ENCODE peak calls at places on chromosomes 1 and 21, in four cellular contexts. D, I, H and K are unnamed samples.

GRCh38 chr1:192951961-192952460 is 107.1 kb downstream of the UCHL5 start:
- DNase-seq in I (peak), H (no peak), D (no peak), K (no peak)

GRCh38 chr1:100362821-100363466 is 10.6 kb downstream of the CDC14A start:
- DNase-seq in H (peak), I (no peak), D (no peak), K (no peak)

GRCh38 chr1:17895401-17895800 is 140.3 kb downstream of the ACTL8 start:
- DNase-seq in D (no peak), I (no peak), H (no peak), K (no peak)

GRCh38 chr1:38022810-38023209 is 10.3 kb downstream of the UTP11 start:
- DNase-seq in D (no peak), H (no peak), I (no peak), K (no peak)

GRCh38 chr1:192153276-192153675 is 5.0 kb upstream of the RGS18 start:
- DNase-seq in H (no peak), D (no peak), I (peak), K (no peak)

GRCh38 chr1:94978401-94978800 is 51.5 kb upstream of the CNN3 start:
- DNase-seq in I (no peak), H (no peak), D (no peak), K (no peak)

GRCh38 chr1:173477286-173478098 is at the start of gene PRDX6:
- DNase-seq in I (peak), D (peak), H (no peak), K (peak)

GRCh38 chr1:16155537-16156410 is at the start of gene EPHA2:
- DNase-seq in H (peak), I (peak), D (no peak), K (peak)

GRCh38 chr1:7069888-7070287 is 284.6 kb downstream of the CAMTA1 start:
- DNase-seq in D (no peak), H (peak), I (no peak), K (no peak)

GRCh38 chr1:229128209-229128608 is 142.7 kb upstream of the RAB4A start:
- DNase-seq in D (no peak), H (no peak), I (no peak), K (no peak)

GRCh38 chr1:47871799-47872353 is 125.3 kb downstream of the TRABD2B start:
- DNase-seq in I (no peak), D (no peak), H (no peak), K (no peak)

GRCh38 chr1:11648732-11649158 is 5.5 kb downstream of the FBXO2 start:
- DNase-seq in D (no peak), H (peak), I (no peak), K (peak)

GRCh38 chr1:218686258-218686657 is 341.1 kb downstream of the TGFB2 start:
- DNase-seq in D (no peak), H (no peak), I (peak), K (no peak)

GRCh38 chr1:15411593-15412487 is 2.2 kb downstream of the EFHD2 start:
- DNase-seq in H (no peak), D (peak), I (peak), K (peak)

GRCh38 chr1:212004888-212005287 is 30.5 kb downstream of the INTS7 start:
- DNase-seq in H (no peak), D (no peak), I (no peak), K (no peak)

GRCh38 chr1:212255705-212256307 is 29.4 kb upstream of the PPP2R5A start:
- DNase-seq in D (peak), H (no peak), I (peak), K (no peak)

GRCh38 chr1:3625151-3625907 is 514 bp downstream of the TPRG1L start:
- DNase-seq in I (peak), D (no peak), H (peak), K (peak)

GRCh38 chr1:161307230-161307768 is 2.5 kb downstream of the MPZ start:
- DNase-seq in H (no peak), D (peak), I (peak), K (no peak)

GRCh38 chr1:180899262-180899661 is 13.4 kb upstream of the KIAA1614 start:
- DNase-seq in H (no peak), I (no peak), D (no peak), K (no peak)

GRCh38 chr1:113540328-113540727 is 150.0 kb downstream of the MAGI3 start:
- DNase-seq in H (no peak), I (no peak), D (no peak), K (no peak)

GRCh38 chr1:38835230-38835827 is 24.2 kb downstream of the RRAGC start:
- DNase-seq in I (peak), H (peak), D (peak), K (peak)

GRCh38 chr21:14968029-14968428 is 96.8 kb downstream of the NRIP1 start:
- DNase-seq in D (no peak), H (no peak), I (no peak), K (no peak)

GRCh38 chr21:17869115-17869514 is 50.0 kb upstream of the C21orf91 start:
- DNase-seq in I (no peak), D (no peak), H (no peak), K (no peak)

GRCh38 chr1:151970641-151971040 is 23.0 kb downstream of the S100A10 start:
- DNase-seq in D (no peak), H (no peak), I (no peak), K (peak)

GRCh38 chr1:194294006-194294405 is 1107.6 kb upstream of the B3GALT2 start:
- DNase-seq in H (no peak), D (no peak), I (no peak), K (no peak)

GRCh38 chr1:185627136-185627535 is 107.1 kb upstream of the HMCN1 start:
- DNase-seq in D (no peak), H (no peak), I (peak), K (no peak)

DNA sequence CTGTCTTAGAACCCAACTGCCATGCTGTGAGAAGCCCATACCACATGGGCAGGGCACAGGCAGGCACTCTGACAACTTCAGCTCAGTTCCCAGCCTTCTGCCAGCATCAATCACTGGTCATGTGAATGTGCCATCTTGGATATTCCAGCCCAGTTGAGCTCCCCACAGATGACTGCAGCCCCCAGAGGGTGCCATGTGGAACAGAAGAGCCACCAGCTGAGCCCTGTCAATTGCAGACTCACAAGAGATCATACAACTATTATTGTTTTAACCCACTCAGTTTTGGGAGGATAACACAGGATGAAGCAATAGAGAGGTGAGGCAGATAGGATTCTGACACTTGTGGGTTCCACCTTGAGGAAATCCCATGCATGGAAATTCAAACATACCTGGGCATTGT is 78.4 kb upstream of the ZBTB40 start:
- DNase-seq in D (no peak), I (no peak), H (no peak), K (no peak)
- H3K9ac ChIP-seq in D (no peak), I (no peak), H (no peak), K (no peak)

GRCh38 chr1:9438431-9439073 is 100.7 kb upstream of the SLC25A33 start:
- DNase-seq in D (no peak), I (peak), H (no peak), K (no peak)

GRCh38 chr1:9439074-9439761 is 100.0 kb upstream of the SLC25A33 start:
- DNase-seq in I (no peak), D (no peak), H (no peak), K (peak)

GRCh38 chr1:9436258-9436657 is 103.0 kb upstream of the SLC25A33 start:
- DNase-seq in D (no peak), I (no peak), H (no peak), K (no peak)

GRCh38 chr1:9435854-9436253 is 103.4 kb upstream of the SLC25A33 start:
- DNase-seq in D (no peak), H (no peak), I (no peak), K (peak)

GRCh38 chr1:9437931-9438330 is 101.3 kb upstream of the SLC25A33 start:
- DNase-seq in H (no peak), I (peak), D (no peak), K (peak)
- H3K4me3 ChIP-seq in H (no peak), I (no peak), D (no peak), K (no peak)

GRCh38 chr21:45477176-45478114 is 64.8 kb downstream of the SLC19A1 start:
- DNase-seq in H (no peak), D (no peak), I (no peak), K (no peak)
- H3K9ac ChIP-seq in H (no peak), D (peak), I (no peak), K (no peak)

DNA sequence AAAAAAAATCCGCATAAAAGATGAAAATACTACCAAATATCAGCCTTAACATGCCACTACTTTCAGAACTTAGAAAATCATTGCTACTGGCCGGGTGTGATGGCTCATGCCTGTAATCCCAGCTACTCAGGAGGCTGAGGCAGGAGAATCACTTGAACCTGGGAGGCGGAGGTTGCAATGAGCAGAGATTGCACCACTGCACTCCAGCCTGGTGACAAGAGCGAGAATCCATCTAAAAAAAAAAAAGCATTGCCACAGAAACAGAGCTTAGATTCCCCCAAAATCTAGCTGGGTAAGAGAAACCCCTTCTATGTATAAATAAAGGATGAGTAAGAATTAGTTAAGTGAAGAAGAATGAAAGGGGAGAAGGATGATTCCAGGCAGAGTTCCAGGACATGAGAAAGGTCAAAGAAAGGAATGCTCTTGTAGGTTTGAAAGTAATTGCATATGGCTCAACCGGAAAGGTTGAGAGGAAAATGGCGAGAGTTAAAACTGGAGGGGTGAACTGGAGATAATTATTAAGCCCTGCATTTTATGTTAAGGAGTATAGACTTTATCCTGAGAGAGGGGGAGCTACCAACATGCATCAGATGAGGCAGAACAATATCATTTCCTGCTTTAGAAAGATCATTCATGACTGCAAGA is 19.7 kb upstream of the NRDC start:
- DNase-seq in I (peak), H (no peak), D (no peak), K (no peak)
- H3K4me3 ChIP-seq in I (no peak), H (no peak), D (no peak), K (no peak)

GRCh38 chr21:26127073-26127814 is 43.3 kb downstream of the APP start:
- DNase-seq in D (no peak), H (no peak), I (no peak), K (no peak)
- H3K9ac ChIP-seq in D (no peak), H (no peak), I (no peak), K (peak)

DNA sequence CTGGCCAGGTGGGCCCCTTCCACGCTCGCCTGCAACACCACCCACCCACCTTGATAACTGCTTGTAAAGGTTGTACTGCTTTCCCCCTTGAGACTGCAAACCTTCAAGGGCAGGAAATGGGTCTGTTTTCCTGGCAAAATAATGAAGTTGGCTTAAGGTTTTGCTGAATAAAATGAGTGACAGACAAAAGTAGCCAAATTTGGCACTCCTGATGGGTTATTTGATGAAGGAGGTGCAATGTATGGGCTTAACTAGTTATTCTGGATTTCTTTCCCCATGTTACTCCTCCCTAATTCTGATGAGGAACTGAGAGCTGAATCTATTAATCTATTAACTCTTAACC is 14.6 kb upstream of the HLCS start:
- DNase-seq in H (no peak), I (no peak), D (no peak), K (no peak)
- H3K4me3 ChIP-seq in H (peak), I (no peak), D (no peak), K (no peak)

GRCh38 chr1:29824025-29824424 is 587.7 kb downstream of the PTPRU start:
- DNase-seq in I (no peak), H (no peak), D (no peak), K (no peak)
- H3K9ac ChIP-seq in I (no peak), H (no peak), D (no peak), K (no peak)

DNA sequence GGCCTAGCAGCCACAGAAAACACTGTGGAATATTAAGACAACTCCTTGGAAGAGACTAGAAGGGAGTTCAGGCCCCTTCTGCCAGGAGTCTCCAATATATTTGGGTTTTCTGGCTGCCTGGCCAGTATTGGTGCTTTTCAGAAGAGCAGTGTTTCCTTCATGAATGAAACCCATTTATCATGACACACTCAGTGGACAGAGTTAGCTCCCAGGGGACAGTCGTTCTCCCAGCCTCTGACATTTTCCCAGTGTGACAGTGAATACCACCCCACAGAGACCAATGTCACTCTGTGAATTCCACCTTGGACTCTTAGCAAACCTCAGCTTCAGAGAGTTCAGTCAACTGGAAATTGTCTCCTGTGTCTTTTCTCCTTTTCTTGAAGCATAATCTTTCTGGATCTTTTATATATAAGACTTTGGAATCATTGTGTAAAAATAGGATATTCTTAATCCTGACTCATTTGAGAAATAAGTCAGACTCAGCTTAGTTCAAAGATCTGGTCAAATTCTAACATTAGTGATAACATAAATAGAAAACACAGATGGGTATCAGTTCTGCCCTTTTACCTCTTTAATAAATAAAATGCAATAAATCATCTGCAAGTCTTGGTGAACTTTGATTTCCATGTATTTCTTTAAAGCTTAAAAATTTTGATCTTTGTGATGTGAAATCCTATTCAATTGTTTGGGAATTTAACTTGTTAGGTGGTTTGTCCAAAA is 40.4 kb downstream of the GNG12 start:
- DNase-seq in I (no peak), D (no peak), H (no peak), K (no peak)
- H3K4me3 ChIP-seq in I (no peak), D (no peak), H (no peak), K (no peak)

GRCh38 chr21:41929248-41929647 is 24.6 kb downstream of the C2CD2 start:
- DNase-seq in I (no peak), H (no peak), D (peak), K (peak)

GRCh38 chr21:41932191-41932575 is 21.6 kb downstream of the C2CD2 start:
- DNase-seq in H (no peak), I (peak), D (no peak), K (no peak)

GRCh38 chr21:41931041-41931451 is 22.8 kb downstream of the C2CD2 start:
- DNase-seq in H (no peak), I (no peak), D (no peak), K (no peak)

GRCh38 chr21:41933259-41934079 is 20.3 kb downstream of the C2CD2 start:
- DNase-seq in D (no peak), H (no peak), I (peak), K (no peak)

DNA sequence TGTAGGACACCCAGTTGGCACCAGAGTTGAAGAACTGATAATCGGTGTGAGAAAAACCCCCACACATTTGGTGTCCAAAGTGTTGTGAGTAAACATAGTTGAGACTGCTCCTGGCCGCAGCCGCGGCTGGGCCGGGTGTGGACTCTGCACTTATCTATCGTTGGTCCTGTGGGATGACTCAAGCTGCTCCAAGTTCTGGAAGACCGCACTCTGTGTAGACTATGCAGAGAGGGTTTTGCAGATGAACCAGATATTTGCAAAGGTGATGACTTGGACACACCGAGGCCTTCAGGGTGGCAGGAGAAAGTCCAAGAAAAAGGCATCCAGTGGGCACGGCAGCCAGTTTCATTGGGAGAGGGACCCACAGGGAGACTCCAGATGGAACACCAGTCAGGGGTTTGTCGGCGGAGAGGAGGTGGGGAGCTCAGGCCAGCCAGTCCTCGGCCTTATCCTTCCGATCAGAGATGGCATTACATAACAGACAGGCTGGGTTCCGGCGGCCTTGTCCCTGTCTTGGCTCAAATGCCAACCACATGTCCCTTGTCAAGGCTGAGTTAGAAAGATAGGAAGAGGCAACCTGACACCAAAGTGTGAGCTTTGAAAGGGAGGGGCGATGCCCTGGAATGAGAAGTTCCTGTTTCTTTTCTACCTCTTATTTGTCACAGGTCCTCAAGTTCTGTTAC is 21.1 kb downstream of the C2CD2 start:
- DNase-seq in D (no peak), I (peak), H (no peak), K (no peak)
- H3K9ac ChIP-seq in D (no peak), I (no peak), H (no peak), K (no peak)